ENCODE peak calls at places on chromosomes 12 and 14, in seven cellular contexts. W is IMR-90, H is left lung, R is astrocyte of the spinal cord, G is H1, S is WERI-Rb-1, Q is OCI-LY7. P is an unnamed sample.

GRCh38 chr14:50520947-50521815 is 11.2 kb downstream of the MAP4K5 start:
- DNase-seq in W (peak), H (no peak), R (peak), G (no peak), S (no peak), Q (no peak), P (peak)

GRCh38 chr12:3041558-3042164 is 35.5 kb upstream of the TSPAN9 start:
- DNase-seq in W (peak), H (no peak), R (peak), G (peak), S (peak), Q (peak), P (peak)

GRCh38 chr14:30869525-30870150 is 4.7 kb upstream of the COCH start:
- DNase-seq in W (no peak), H (no peak), R (no peak), G (no peak), S (no peak), Q (no peak), P (no peak)

GRCh38 chr12:82867782-82868505 is 181.2 kb downstream of the TMTC2 start:
- DNase-seq in W (no peak), H (no peak), R (no peak), G (no peak), S (no peak), Q (no peak), P (no peak)

GRCh38 chr12:46808955-46809697 is 16.7 kb downstream of the SLC38A4 start:
- DNase-seq in W (no peak), H (no peak), R (no peak), G (no peak), S (no peak), Q (no peak), P (no peak)

GRCh38 chr12:105910030-105910429 is 228.7 kb downstream of the NUAK1 start:
- DNase-seq in W (peak), H (no peak), R (no peak), G (no peak), S (no peak), Q (no peak), P (no peak)

GRCh38 chr12:62866451-62867082 is 68.4 kb downstream of the PPM1H start:
- DNase-seq in W (peak), H (no peak), R (peak), G (no peak), S (no peak), Q (no peak), P (peak)

GRCh38 chr14:69812725-69813124 is 15.7 kb upstream of the SLC10A1 start:
- DNase-seq in W (no peak), H (no peak), R (no peak), G (no peak), S (peak), Q (no peak), P (no peak)

GRCh38 chr12:132160671-132161045 is 16.4 kb downstream of the NOC4L start:
- DNase-seq in W (no peak), H (peak), R (no peak), G (no peak), S (no peak), Q (no peak), P (no peak)

GRCh38 chr12:103268831-103269514 is 226.8 kb downstream of the C12orf42 start:
- DNase-seq in W (no peak), H (no peak), R (no peak), G (no peak), S (no peak), Q (no peak), P (no peak)

GRCh38 chr12:117060236-117060926 is 38.8 kb downstream of the TESC start:
- DNase-seq in W (no peak), H (peak), R (no peak), G (no peak), S (peak), Q (no peak), P (no peak)

GRCh38 chr12:128267246-128267622 is 264 bp downstream of the TMEM132C start:
- DNase-seq in W (no peak), H (peak), R (no peak), G (no peak), S (no peak), Q (no peak), P (no peak)

GRCh38 chr12:111304642-111305071 is 64.2 kb downstream of the PHETA1 start:
- DNase-seq in W (no peak), H (no peak), R (peak), G (peak), S (peak), Q (peak), P (no peak)

GRCh38 chr12:109134186-109134917 is 18.0 kb downstream of the ACACB start:
- DNase-seq in W (no peak), H (no peak), R (no peak), G (peak), S (peak), Q (no peak), P (peak)

GRCh38 chr12:53430116-53430515 is 6.5 kb downstream of the AMHR2 start:
- DNase-seq in W (no peak), H (no peak), R (no peak), G (no peak), S (no peak), Q (no peak), P (no peak)

GRCh38 chr12:94863286-94863685 is 140.2 kb downstream of the NDUFA12 start:
- DNase-seq in W (no peak), H (no peak), R (no peak), G (no peak), S (no peak), Q (no peak), P (peak)

GRCh38 chr14:90301580-90302181 is 30.1 kb downstream of the NRDE2 start:
- DNase-seq in W (peak), H (no peak), R (peak), G (no peak), S (no peak), Q (peak), P (peak)

GRCh38 chr14:29716150-29716549 is 211.5 kb downstream of the PRKD1 start:
- DNase-seq in W (peak), H (no peak), R (no peak), G (no peak), S (no peak), Q (no peak), P (peak)

GRCh38 chr12:3658327-3659163 is 94.4 kb downstream of the CRACR2A start:
- DNase-seq in W (peak), H (no peak), R (no peak), G (peak), S (peak), Q (peak), P (peak)

GRCh38 chr12:45415393-45415817 is 199.5 kb downstream of the ANO6 start:
- DNase-seq in W (peak), H (no peak), R (peak), G (no peak), S (no peak), Q (no peak), P (peak)

GRCh38 chr14:96904201-96904600 is 107.0 kb downstream of the VRK1 start:
- DNase-seq in W (peak), H (no peak), R (peak), G (no peak), S (no peak), Q (no peak), P (no peak)

GRCh38 chr14:29109589-29109988 is 343.0 kb downstream of the FOXG1 start:
- DNase-seq in W (no peak), H (no peak), R (no peak), G (no peak), S (no peak), Q (no peak), P (no peak)

GRCh38 chr12:120903382-120903817 is 758 bp downstream of the SPPL3 start:
- DNase-seq in W (peak), H (peak), R (peak), G (peak), S (peak), Q (peak), P (peak)

GRCh38 chr14:104228221-104228620 is 89.8 kb downstream of the KIF26A start:
- DNase-seq in W (no peak), H (peak), R (no peak), G (no peak), S (no peak), Q (no peak), P (no peak)

GRCh38 chr14:78848234-78848820 is 678.2 kb downstream of the NRXN3 start:
- DNase-seq in W (peak), H (peak), R (peak), G (peak), S (peak), Q (peak), P (peak)

GRCh38 chr12:3273409-3273853 is 196.3 kb downstream of the TSPAN9 start:
- DNase-seq in W (peak), H (no peak), R (peak), G (no peak), S (no peak), Q (no peak), P (no peak)

GRCh38 chr12:131963381-131963780 is 13.6 kb downstream of the EP400 start:
- DNase-seq in W (no peak), H (no peak), R (no peak), G (no peak), S (no peak), Q (no peak), P (no peak)

GRCh38 chr14:58768977-58769376 is 131.2 kb downstream of the DACT1 start:
- DNase-seq in W (no peak), H (no peak), R (no peak), G (peak), S (no peak), Q (no peak), P (no peak)

GRCh38 chr14:103705524-103706284 is 9.5 kb downstream of the XRCC3 start:
- DNase-seq in W (no peak), H (peak), R (no peak), G (no peak), S (no peak), Q (no peak), P (no peak)

GRCh38 chr12:83008703-83009102 is 322.0 kb downstream of the TMTC2 start:
- DNase-seq in W (no peak), H (no peak), R (no peak), G (no peak), S (no peak), Q (no peak), P (no peak)

GRCh38 chr12:115840159-115840558 is 437.3 kb downstream of the MED13L start:
- DNase-seq in W (no peak), H (no peak), R (no peak), G (no peak), S (no peak), Q (no peak), P (no peak)

GRCh38 chr12:102917026-102917787 is at the start of gene PAH:
- DNase-seq in W (no peak), H (peak), R (no peak), G (peak), S (peak), Q (peak), P (no peak)

GRCh38 chr14:94691658-94692029 is 78.3 kb downstream of the GSC start:
- DNase-seq in W (no peak), H (no peak), R (no peak), G (no peak), S (no peak), Q (no peak), P (no peak)

GRCh38 chr14:93619176-93619793 is 169.0 kb downstream of the PRIMA1 start:
- DNase-seq in W (peak), H (no peak), R (peak), G (no peak), S (peak), Q (peak), P (peak)

GRCh38 chr12:93317227-93317626 is 60.5 kb upstream of the NUDT4 start:
- DNase-seq in W (no peak), H (no peak), R (no peak), G (no peak), S (no peak), Q (no peak), P (no peak)

GRCh38 chr12:111788178-111788654 is 21.5 kb downstream of the ALDH2 start:
- DNase-seq in W (peak), H (peak), R (no peak), G (no peak), S (peak), Q (peak), P (peak)

GRCh38 chr14:22532345-22533056 is 56.5 kb downstream of the DAD1 start:
- DNase-seq in W (peak), H (no peak), R (peak), G (no peak), S (no peak), Q (no peak), P (no peak)

GRCh38 chr14:22530101-22530500 is 58.9 kb downstream of the DAD1 start:
- DNase-seq in W (no peak), H (no peak), R (no peak), G (no peak), S (peak), Q (no peak), P (no peak)

GRCh38 chr14:22533739-22534359 is 55.2 kb downstream of the DAD1 start:
- DNase-seq in W (no peak), H (no peak), R (no peak), G (no peak), S (no peak), Q (no peak), P (no peak)

GRCh38 chr14:22533057-22533704 is 55.8 kb downstream of the DAD1 start:
- DNase-seq in W (no peak), H (no peak), R (no peak), G (no peak), S (no peak), Q (no peak), P (no peak)

DNA sequence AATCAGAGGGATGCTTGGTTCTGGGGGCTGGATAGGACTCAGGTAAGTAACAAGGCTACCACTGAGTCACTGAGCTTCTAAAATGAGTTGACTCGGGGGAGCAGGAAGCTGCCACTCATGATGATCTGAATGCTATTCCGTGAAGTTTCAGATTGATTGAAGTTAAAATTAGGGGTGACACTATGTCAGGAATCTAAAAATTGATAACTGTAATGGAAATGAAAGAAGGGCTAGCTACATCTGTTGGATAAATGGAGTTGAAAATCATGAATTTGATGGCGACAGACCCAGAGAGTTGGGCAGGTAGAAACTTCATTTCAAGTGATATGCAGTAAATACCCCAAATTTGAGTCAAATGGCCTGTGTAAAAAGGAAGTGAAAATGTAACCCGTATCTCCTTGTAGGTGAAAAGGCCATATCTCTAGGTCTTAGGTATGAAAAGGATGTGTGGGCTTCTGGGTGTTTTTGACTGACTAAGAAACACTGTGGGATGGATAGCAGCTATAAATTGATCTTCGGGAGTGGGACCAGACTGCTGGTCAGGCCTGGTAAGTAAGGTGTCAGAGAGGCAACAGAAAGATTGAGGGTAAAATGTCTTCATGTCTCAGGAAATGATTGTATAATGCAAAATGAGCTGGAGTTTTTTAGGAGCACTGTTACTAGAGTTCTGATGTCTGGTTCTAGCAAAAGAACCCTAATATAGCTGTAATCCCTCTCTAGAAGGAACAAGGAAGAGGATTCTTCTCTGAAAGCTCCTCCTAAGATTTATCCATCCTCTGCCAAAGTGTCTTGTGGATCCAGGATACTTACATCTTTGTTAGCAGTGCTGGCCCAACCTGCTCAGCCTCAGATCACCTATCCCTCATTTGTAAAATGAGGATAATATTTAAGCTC is 57.3 kb downstream of the DAD1 start:
- DNase-seq in W (no peak), H (no peak), R (no peak), G (no peak), S (no peak), Q (peak), P (no peak)
- H3K4me3 ChIP-seq in W (no peak), H (no peak), R (no peak), G (no peak), S (no peak), Q (peak), P (no peak)

GRCh38 chr12:16670456-16671050 is 64.6 kb upstream of the LMO3 start:
- DNase-seq in W (peak), H (no peak), R (peak), G (no peak), S (no peak), Q (no peak), P (no peak)
- H3K4me3 ChIP-seq in W (no peak), H (no peak), R (no peak), G (no peak), S (no peak), Q (no peak), P (no peak)

GRCh38 chr14:35825968-35826217 is 245 bp upstream of the BRMS1L start:
- DNase-seq in W (no peak), H (no peak), R (no peak), G (no peak), S (no peak), Q (no peak), P (no peak)
- H3K4me3 ChIP-seq in W (peak), H (peak), R (peak), G (peak), S (peak), Q (peak), P (peak)

GRCh38 chr14:35806006-35806907 is 2.8 kb downstream of the RALGAPA1 start:
- DNase-seq in W (no peak), H (no peak), R (no peak), G (no peak), S (no peak), Q (no peak), P (no peak)
- H3K4me3 ChIP-seq in W (no peak), H (no peak), R (no peak), G (no peak), S (no peak), Q (no peak), P (no peak)

GRCh38 chr12:9784816-9785215 is 24.1 kb upstream of the CD69 start:
- DNase-seq in W (no peak), H (no peak), R (no peak), G (no peak), S (no peak), Q (no peak), P (no peak)
- H3K4me3 ChIP-seq in W (no peak), H (no peak), R (no peak), G (no peak), S (no peak), Q (no peak), P (no peak)